ENCODE peak calls at places on chromosomes 7 and 10, in five cellular contexts. A, P, Z, R and U are unnamed samples.

GRCh38 chr7:143023047-143023446 is 3.9 kb downstream of the OR9A2 start:
- DNase-seq in P (no peak), A (no peak), Z (no peak), R (no peak), U (no peak)

GRCh38 chr10:44016589-44017482 is 368.1 kb downstream of the CXCL12 start:
- DNase-seq in R (no peak), Z (no peak), A (no peak), P (peak), U (no peak)

GRCh38 chr10:79904671-79905321 is 44.1 kb downstream of the SFTPD start:
- DNase-seq in A (peak), Z (peak), R (peak), P (peak), U (no peak)

GRCh38 chr7:25075459-25075858 is 49.6 kb downstream of the CYCS start:
- DNase-seq in A (no peak), P (no peak), R (no peak), Z (no peak), U (no peak)

GRCh38 chr7:155198901-155199845 is 98.5 kb upstream of the INSIG1 start:
- DNase-seq in A (no peak), Z (no peak), R (no peak), P (no peak), U (no peak)

GRCh38 chr7:112495820-112496462 is 15.2 kb downstream of the LSMEM1 start:
- DNase-seq in A (peak), P (peak), R (peak), Z (no peak), U (no peak)

GRCh38 chr7:48416327-48416908 is 245.2 kb downstream of the ABCA13 start:
- DNase-seq in P (no peak), A (no peak), Z (no peak), R (no peak), U (no peak)

GRCh38 chr7:68440870-68441269 is 1157.4 kb upstream of the AUTS2 start:
- DNase-seq in P (no peak), Z (no peak), A (no peak), R (no peak), U (no peak)

GRCh38 chr7:51031791-51032484 is 249.2 kb upstream of the GRB10 start:
- DNase-seq in R (no peak), P (no peak), A (no peak), Z (no peak), U (no peak)

GRCh38 chr10:103605359-103606156 is 112.1 kb downstream of the NEURL1 start:
- DNase-seq in A (no peak), Z (peak), P (peak), R (peak), U (no peak)

GRCh38 chr10:116272497-116273221 is at the start of gene GFRA1:
- DNase-seq in P (no peak), Z (no peak), R (no peak), A (peak), U (no peak)

GRCh38 chr7:82945480-82945879 is 217.2 kb downstream of the PCLO start:
- DNase-seq in R (no peak), Z (no peak), P (no peak), A (no peak), U (peak)
- H3K27ac ChIP-seq in R (no peak), Z (no peak), P (no peak), A (no peak), U (no peak)

GRCh38 chr10:74113546-74113945 is 37.1 kb downstream of the AP3M1 start:
- DNase-seq in R (peak), A (no peak), Z (no peak), P (no peak), U (no peak)

GRCh38 chr10:74114041-74114448 is 36.6 kb downstream of the AP3M1 start:
- DNase-seq in P (no peak), R (no peak), Z (peak), A (no peak), U (no peak)

GRCh38 chr10:74118794-74119193 is 31.8 kb downstream of the AP3M1 start:
- DNase-seq in R (peak), A (no peak), Z (no peak), P (no peak), U (no peak)

GRCh38 chr10:74121368-74121767 is 29.3 kb downstream of the AP3M1 start:
- DNase-seq in R (no peak), Z (no peak), A (no peak), P (no peak), U (no peak)

DNA sequence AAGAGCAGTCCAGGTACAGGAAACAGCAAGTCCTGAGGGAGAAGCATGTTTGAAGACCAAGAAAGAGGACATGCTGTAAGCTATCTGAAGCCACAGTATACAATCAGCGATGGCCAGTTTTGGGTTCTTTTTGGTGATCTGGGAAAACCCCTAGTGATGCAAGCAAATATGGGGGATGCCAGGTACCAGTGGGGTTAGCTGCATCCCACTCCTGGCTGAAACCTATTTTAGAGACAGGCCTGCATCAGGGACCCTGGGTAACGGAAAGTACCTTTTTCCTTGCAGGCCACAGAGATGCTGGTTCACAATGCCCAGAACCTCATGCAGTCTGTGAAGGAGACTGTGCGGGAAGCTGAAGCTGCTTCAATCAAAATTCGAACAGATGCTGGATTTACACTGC is 32.9 kb downstream of the AP3M1 start:
- DNase-seq in R (no peak), Z (no peak), A (no peak), P (no peak), U (no peak)
- H3K27ac ChIP-seq in R (peak), Z (no peak), A (no peak), P (no peak), U (peak)

GRCh38 chr7:139655305-139655704 is 122.5 kb downstream of the HIPK2 start:
- DNase-seq in Z (no peak), A (no peak), R (no peak), P (no peak), U (no peak)

GRCh38 chr7:139657749-139658148 is 120.0 kb downstream of the HIPK2 start:
- DNase-seq in A (no peak), Z (no peak), R (no peak), P (no peak), U (no peak)

GRCh38 chr7:139658919-139659675 is 118.7 kb downstream of the HIPK2 start:
- DNase-seq in P (no peak), Z (no peak), R (no peak), A (no peak), U (no peak)

GRCh38 chr7:139654270-139655181 is 123.3 kb downstream of the HIPK2 start:
- DNase-seq in Z (no peak), R (no peak), P (no peak), A (no peak), U (no peak)

DNA sequence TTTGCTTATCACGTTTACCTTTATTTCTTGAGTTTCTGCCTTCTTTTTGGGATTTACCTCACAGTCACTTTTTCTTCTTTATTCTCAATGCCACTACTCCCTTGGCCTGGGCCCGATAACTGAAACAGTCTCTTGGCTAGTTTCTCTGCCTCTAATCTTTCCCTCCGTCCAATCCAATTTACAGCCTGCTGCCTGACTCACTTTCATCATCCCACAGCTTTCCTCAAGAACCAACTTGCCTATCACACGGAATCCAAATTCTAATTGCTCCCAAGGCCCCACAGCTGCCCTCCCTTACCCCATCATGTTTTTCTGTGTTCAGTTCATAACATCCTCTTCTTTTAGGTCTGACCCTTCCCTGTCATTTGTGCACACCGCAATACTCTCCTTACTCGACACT is 121.4 kb downstream of the HIPK2 start:
- DNase-seq in R (no peak), P (no peak), A (no peak), Z (no peak), U (no peak)
- H3K27ac ChIP-seq in R (peak), P (no peak), A (no peak), Z (no peak), U (peak)

DNA sequence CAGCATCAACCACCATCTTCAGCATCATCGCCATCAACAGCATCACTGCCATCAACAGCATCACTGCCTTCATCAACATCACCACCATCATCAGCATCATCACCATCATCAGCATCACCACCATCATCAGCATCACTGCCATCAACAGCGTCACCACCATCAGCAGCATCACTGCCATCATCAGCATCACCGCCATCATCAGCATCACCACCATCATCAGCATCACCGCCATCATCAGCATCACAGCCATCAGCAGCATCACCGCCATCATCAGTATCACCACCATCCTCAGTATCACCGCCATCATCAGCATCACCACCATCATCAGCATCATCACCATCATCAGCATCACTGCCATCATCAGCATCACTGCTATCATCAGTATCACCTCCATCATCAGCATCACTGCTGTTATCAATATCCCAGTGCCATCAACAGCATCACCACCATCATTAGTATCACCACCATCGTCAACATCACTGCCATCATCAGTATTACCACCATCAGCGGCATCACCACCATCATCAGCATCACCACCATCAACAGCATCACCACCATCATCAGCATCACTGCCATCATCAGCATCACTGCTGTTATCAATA is 115.2 kb downstream of the RGS10 start:
- DNase-seq in A (no peak), Z (no peak), P (no peak), R (no peak), U (no peak)
- H3K27ac ChIP-seq in A (no peak), Z (no peak), P (no peak), R (no peak), U (no peak)

DNA sequence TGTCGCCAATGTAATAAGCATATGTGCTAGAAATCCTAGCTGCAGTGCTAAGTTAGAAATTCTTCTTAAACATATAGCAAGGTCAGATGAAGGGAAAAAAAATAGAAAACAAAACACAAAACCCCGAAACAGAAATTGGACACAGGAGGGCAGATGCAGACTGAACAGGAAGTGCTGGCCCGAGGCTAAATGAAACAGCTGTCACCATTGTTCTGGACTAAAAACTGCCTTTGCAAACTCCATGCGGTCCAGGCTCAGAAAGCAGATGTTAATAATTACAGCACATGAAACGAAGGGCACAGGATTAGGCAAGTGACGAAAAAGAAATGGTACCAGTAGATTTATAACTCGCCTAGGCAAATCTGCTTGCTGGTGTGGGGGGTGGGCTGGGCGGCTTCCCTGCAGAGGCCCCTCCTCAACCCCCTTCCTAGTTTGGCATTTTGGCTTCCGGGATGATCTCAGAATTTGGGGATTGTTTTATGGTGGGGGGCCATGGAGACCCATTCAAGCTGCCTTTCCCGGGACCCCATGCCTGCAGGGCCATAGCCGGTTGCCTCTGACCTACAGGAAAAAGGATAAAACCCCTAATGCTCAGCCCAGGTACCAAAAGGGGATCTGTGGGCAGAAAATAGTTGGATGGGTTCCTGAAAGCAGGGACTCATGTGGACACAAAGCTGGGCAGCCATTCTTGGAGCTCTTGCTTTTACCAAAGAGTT is 39.2 kb upstream of the EMX2 start:
- DNase-seq in Z (no peak), A (peak), P (no peak), R (no peak), U (no peak)
- H3K27ac ChIP-seq in Z (no peak), A (no peak), P (no peak), R (no peak), U (no peak)